ENCODE peak calls at places on chromosomes 4 and X, in six cellular contexts. I is fibroblast of lung, F is IMR-90, P is GM23248, J is neuronal stem cell, B is PC-3. G is an unnamed sample.

GRCh38 chr4:139018971-139019758 is 3.6 kb downstream of the NOCT start:
- DNase-seq in I (peak; percentile 74), F (peak; percentile 85), P (peak; percentile 66), J (no peak), B (no peak), G (no peak)

GRCh38 chrX:19627081-19627480 is 111.8 kb upstream of the MAP3K15 start:
- DNase-seq in I (peak; percentile 6), F (no peak), P (peak; percentile 47), J (no peak), B (no peak), G (no peak)

GRCh38 chr4:54657194-54657555 is 582 bp upstream of the KIT start:
- DNase-seq in I (no peak), F (no peak), P (no peak), J (no peak), B (no peak), G (no peak)

GRCh38 chr4:140691369-140691768 is 64.8 kb downstream of the TBC1D9 start:
- DNase-seq in I (peak; percentile 30), F (peak; percentile 62), P (peak; percentile 45), J (no peak), B (peak; percentile 26), G (no peak)

GRCh38 chr4:3202836-3203820 is 45.8 kb upstream of the MSANTD1 start:
- DNase-seq in I (no peak), F (no peak), P (no peak), J (no peak), B (no peak), G (no peak)

GRCh38 chrX:101595739-101596419 is 21.9 kb downstream of the ARMCX6 start:
- DNase-seq in I (peak; percentile 64), F (peak; percentile 75), P (peak; percentile 70), J (peak; percentile 62), B (peak; percentile 70), G (peak; percentile 48)

GRCh38 chr4:169222768-169223167 is 48.0 kb downstream of the SH3RF1 start:
- DNase-seq in I (no peak), F (no peak), P (no peak), J (no peak), B (no peak), G (peak; percentile 73)

GRCh38 chrX:67353651-67354370 is 190.0 kb upstream of the AR start:
- DNase-seq in I (peak; percentile 1), F (no peak), P (peak; percentile 77), J (no peak), B (no peak), G (no peak)

GRCh38 chr4:145034727-145035211 is 63.2 kb downstream of the ANAPC10 start:
- DNase-seq in I (peak; percentile 89), F (peak; percentile 85), P (peak; percentile 87), J (no peak), B (no peak), G (no peak)

GRCh38 chr4:184938871-184939270 is 79.4 kb upstream of the HELT start:
- DNase-seq in I (no peak), F (no peak), P (no peak), J (no peak), B (no peak), G (peak; percentile 3)

GRCh38 chr4:165384608-165385007 is 5.8 kb downstream of the CPE start:
- DNase-seq in I (peak; percentile 56), F (peak; percentile 11), P (peak; percentile 37), J (no peak), B (no peak), G (no peak)

GRCh38 chrX:4451591-4451990 is 738.1 kb upstream of the PRKX start:
- DNase-seq in I (no peak), F (no peak), P (no peak), J (no peak), B (no peak), G (no peak)

GRCh38 chr4:135383889-135384288 is 1182.3 kb upstream of the PABPC4L start:
- DNase-seq in I (no peak), F (no peak), P (no peak), J (no peak), B (no peak), G (no peak)

GRCh38 chr4:14787894-14788293 is 214.4 kb upstream of the CPEB2 start:
- DNase-seq in I (peak; percentile 6), F (peak; percentile 13), P (peak; percentile 30), J (no peak), B (peak; percentile 24), G (no peak)

GRCh38 chr4:111802191-111802590 is 343.1 kb upstream of the FAM241A start:
- DNase-seq in I (no peak), F (no peak), P (peak; percentile 76), J (no peak), B (no peak), G (no peak)

GRCh38 chrX:49308604-49309269 is 5.3 kb downstream of the GAGE10 start:
- DNase-seq in I (no peak), F (no peak), P (peak; percentile 36), J (no peak), B (no peak), G (no peak)

GRCh38 chrX:21528076-21528475 is 130.1 kb downstream of the KLHL34 start:
- DNase-seq in I (peak; percentile 15), F (peak; percentile 14), P (peak; percentile 60), J (no peak), B (peak; percentile 53), G (no peak)

GRCh38 chr4:89166971-89167475 is 55.7 kb downstream of the TIGD2 start:
- DNase-seq in I (peak; percentile 14), F (no peak), P (no peak), J (no peak), B (no peak), G (no peak)

GRCh38 chr4:17128268-17128667 is 229.8 kb upstream of the LDB2 start:
- DNase-seq in I (peak; percentile 75), F (peak; percentile 44), P (peak; percentile 63), J (no peak), B (no peak), G (no peak)

GRCh38 chr4:139887378-139887801 is 221.8 kb downstream of the MGST2 start:
- DNase-seq in I (no peak), F (peak; percentile 19), P (peak; percentile 34), J (no peak), B (no peak), G (no peak)

GRCh38 chr4:6222761-6223292 is 22.5 kb upstream of the JAKMIP1 start:
- DNase-seq in I (peak; percentile 1), F (no peak), P (no peak), J (peak; percentile 33), B (peak; percentile 2), G (no peak)

GRCh38 chr4:114600066-114600552 is 1.5 kb downstream of the UGT8 start:
- DNase-seq in I (no peak), F (no peak), P (no peak), J (no peak), B (peak; percentile 9), G (no peak)

GRCh38 chr4:26076000-26076587 is 162.1 kb downstream of the SMIM20 start:
- DNase-seq in I (peak; percentile 57), F (peak; percentile 81), P (peak; percentile 77), J (no peak), B (peak; percentile 68), G (no peak)

GRCh38 chr4:80740375-80740774 is 290.1 kb upstream of the BMP3 start:
- DNase-seq in I (no peak), F (no peak), P (no peak), J (no peak), B (no peak), G (no peak)

GRCh38 chr4:109589605-109590004 is 29.6 kb downstream of the MCUB start:
- DNase-seq in I (peak; percentile 6), F (peak; percentile 2), P (no peak), J (no peak), B (no peak), G (no peak)
- H3K4me1 ChIP-seq in I (no peaks in the 10 kb centered on the region), F (peaks cover 1% of the 10 kb centered on the region), P (peaks cover 12% of the 10 kb centered on the region), J (no peaks in the 10 kb centered on the region), B (peaks cover 12% of the 10 kb centered on the region), G (no peaks in the 10 kb centered on the region)

DNA sequence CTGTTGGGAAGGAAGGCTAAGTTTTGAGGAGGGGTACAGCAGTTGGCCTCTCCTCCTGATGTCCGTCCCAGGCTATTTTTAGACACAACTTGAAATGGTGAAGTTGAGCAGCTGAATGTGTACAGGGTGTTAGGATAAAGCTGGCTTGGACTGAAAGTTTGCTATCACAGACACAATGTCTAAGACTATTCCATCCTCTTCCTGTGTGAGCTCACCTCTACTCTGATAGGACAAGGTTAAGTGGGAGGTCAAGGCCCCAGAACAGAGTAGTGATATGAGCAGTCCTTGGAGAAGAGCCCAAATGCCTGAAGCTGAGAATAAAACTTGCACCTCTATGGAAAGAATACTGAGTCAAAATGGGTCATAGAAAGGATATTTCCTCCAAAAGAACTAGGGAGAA is 4.1 kb downstream of the ATP1B4 start:
- DNase-seq in I (no peak), F (no peak), P (no peak), J (no peak), B (no peak), G (no peak)
- H3K9ac ChIP-seq in I (no peak overlapping the region), F (no peak overlapping the region), P (no peak overlapping the region), J (no peak overlapping the region), B (no peak overlapping the region), G (no peak overlapping the region)

GRCh38 chr4:77372375-77372774 is 215.4 kb downstream of the CCNG2 start:
- DNase-seq in I (no peak), F (no peak), P (no peak), J (no peak), B (no peak), G (no peak)

GRCh38 chr4:77367638-77368037 is 210.6 kb downstream of the CCNG2 start:
- DNase-seq in I (no peak), F (no peak), P (no peak), J (no peak), B (no peak), G (no peak)
- H3K27ac ChIP-seq in I (no peak overlapping the region), F (no peak overlapping the region), P (no peak overlapping the region), J (no peak overlapping the region), B (no peak overlapping the region), G (no peak overlapping the region)

GRCh38 chr4:37994569-37994968 is 34.4 kb downstream of the PTTG2 start:
- DNase-seq in I (no peak), F (no peak), P (no peak), J (no peak), B (no peak), G (no peak)

GRCh38 chr4:37993806-37994205 is 33.6 kb downstream of the PTTG2 start:
- DNase-seq in I (no peak), F (no peak), P (no peak), J (no peak), B (no peak), G (no peak)

GRCh38 chr4:37990731-37991130 is 30.5 kb downstream of the PTTG2 start:
- DNase-seq in I (no peak), F (no peak), P (no peak), J (no peak), B (no peak), G (no peak)

GRCh38 chr4:37989398-37990260 is 29.4 kb downstream of the PTTG2 start:
- DNase-seq in I (no peak), F (no peak), P (no peak), J (no peak), B (no peak), G (no peak)

DNA sequence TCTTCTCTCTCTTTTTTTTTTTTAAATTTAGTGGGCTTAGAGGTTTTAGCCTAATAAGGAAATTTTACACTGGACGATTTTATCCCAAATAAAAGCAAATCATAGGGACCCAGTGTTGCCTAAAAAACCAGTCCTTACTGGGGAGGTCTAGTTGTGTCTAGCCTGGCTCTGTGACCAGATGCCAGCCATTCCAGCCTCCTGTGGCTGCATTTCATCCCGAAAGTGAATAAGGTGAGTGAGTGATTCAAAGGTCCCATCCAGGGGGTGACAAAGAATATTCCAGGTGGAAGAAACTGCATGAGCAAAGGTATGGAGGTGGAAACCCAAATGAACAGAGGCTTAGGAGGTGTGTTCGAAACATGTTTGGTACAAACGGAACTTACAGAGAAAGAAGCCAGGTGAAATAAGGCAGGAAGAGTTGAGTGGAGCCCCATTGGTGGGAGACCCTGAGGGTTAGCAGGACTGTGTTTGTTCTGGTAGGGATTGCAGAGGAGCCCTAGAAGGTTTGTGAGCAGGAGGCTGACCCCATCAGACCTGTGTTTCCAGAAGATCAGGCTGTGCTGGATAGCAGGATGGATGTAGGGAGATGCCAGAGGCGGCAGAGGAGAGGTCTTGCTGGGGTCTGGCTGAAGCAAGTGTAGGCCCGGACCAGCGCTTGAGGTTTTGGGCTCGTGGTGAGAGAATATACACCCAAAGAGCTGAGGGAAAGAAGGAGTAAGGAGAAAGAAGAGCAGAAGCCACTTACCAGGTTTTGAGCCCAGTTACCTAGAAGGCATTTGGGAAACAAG is 31.6 kb downstream of the PTTG2 start:
- DNase-seq in I (no peak), F (no peak), P (no peak), J (no peak), B (no peak), G (no peak)
- H3K4me1 ChIP-seq in I (no peaks in the 10 kb centered on the region), F (peaks cover 4% of the 10 kb centered on the region), P (no peaks in the 10 kb centered on the region), J (peaks cover 23% of the 10 kb centered on the region), B (peaks cover 6% of the 10 kb centered on the region), G (peaks cover 3% of the 10 kb centered on the region)